ENCODE peak calls at places on chromosomes 11 and 22, in five cellular contexts. Z is IMR-90, Q is psoas muscle, T is sigmoid colon, C is cardiac muscle cell. Y is an unnamed sample. For H3K27me3 and H3K4me1, the result is how much of the 10 kb centered on the place peaks cover.

GRCh38 chr11:61543606-61544306 is 35.2 kb downstream of the LRRC10B start:
- DNase-seq in T (no peak), Z (peak), Q (no peak), C (peak), Y (no peak)

GRCh38 chr11:34311126-34311525 is 46.7 kb downstream of the ABTB2 start:
- DNase-seq in Z (no peak), C (no peak), T (no peak), Q (no peak), Y (no peak)

GRCh38 chr11:122721964-122722266 is 66.4 kb downstream of the UBASH3B start:
- DNase-seq in C (peak), T (peak), Q (no peak), Z (peak), Y (no peak)

GRCh38 chr11:70423523-70424505 is 25.5 kb downstream of the CTTN start:
- DNase-seq in T (no peak), Q (no peak), Z (peak), C (peak), Y (no peak)

GRCh38 chr11:27196040-27196897 is 155.7 kb downstream of the BBOX1 start:
- DNase-seq in Z (no peak), Q (no peak), T (no peak), C (no peak), Y (no peak)

GRCh38 chr11:114095899-114096298 is 36.4 kb downstream of the ZBTB16 start:
- DNase-seq in C (no peak), T (no peak), Z (no peak), Q (no peak), Y (no peak)

GRCh38 chr11:61349189-61349751 is 12.4 kb downstream of the CYB561A3 start:
- DNase-seq in Q (peak), Z (no peak), T (no peak), C (no peak), Y (no peak)

GRCh38 chr22:45450931-45451651 is 37.6 kb downstream of the RIBC2 start:
- DNase-seq in T (peak), Z (peak), Q (peak), C (peak), Y (peak)

GRCh38 chr11:57650739-57651090 is 1.0 kb upstream of the YPEL4 start:
- DNase-seq in Q (no peak), Z (no peak), T (no peak), C (no peak), Y (no peak)

DNA sequence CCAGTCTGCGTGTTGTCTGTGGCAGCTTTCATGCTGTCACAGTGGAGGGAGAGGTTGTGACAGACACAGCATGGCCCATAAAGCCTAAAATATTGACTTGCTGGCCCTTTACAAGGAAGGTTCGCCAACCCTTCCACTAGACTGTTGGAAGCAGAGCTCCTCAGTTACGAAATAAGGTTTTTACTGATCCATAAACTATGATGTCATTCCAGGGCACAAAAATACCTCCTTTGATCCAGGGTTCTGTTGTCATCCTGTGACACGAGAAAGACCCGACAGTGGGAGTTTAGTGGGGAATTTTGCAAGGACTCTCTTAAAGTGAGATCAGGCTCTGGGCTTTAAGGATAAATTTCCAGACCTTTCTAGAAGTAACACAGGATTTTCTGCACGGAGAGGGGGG is 15.7 kb downstream of the BARX2 start:
- DNase-seq in C (no peak), Z (no peak), Q (no peak), T (no peak), Y (no peak)
- H3K27me3 ChIP-seq in C (under half), Z (under half), Q (under half), T (half or more), Y (under half)

GRCh38 chr22:48842976-48843375 is 984.7 kb downstream of the BRD1 start:
- DNase-seq in Z (no peak), T (no peak), C (no peak), Q (no peak), Y (no peak)
- H3K4me3 ChIP-seq in Z (no peak), T (no peak), C (no peak), Q (no peak), Y (no peak)

DNA sequence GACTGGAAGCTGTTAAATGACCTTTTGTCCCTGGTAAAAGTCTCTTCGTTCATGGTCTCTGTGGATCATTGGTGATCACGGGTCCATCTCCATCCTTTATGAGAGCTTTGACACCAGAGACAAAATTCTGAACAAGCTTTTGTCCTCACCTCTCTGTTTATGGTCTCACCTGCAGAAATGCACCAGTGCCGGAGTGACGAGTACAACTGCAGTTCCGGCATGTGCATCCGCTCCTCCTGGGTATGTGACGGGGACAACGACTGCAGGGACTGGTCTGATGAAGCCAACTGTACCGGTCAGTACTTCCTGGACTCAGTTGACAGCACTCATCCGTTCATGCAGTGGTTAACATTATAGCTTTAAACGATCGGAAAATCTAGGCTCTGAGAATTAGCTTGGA is 124.3 kb upstream of the SORL1-AS1 start:
- DNase-seq in Q (no peak), T (no peak), C (no peak), Z (no peak), Y (no peak)
- H3K4me1 ChIP-seq in Q (under half), T (under half), C (under half), Z (under half), Y (under half)

DNA sequence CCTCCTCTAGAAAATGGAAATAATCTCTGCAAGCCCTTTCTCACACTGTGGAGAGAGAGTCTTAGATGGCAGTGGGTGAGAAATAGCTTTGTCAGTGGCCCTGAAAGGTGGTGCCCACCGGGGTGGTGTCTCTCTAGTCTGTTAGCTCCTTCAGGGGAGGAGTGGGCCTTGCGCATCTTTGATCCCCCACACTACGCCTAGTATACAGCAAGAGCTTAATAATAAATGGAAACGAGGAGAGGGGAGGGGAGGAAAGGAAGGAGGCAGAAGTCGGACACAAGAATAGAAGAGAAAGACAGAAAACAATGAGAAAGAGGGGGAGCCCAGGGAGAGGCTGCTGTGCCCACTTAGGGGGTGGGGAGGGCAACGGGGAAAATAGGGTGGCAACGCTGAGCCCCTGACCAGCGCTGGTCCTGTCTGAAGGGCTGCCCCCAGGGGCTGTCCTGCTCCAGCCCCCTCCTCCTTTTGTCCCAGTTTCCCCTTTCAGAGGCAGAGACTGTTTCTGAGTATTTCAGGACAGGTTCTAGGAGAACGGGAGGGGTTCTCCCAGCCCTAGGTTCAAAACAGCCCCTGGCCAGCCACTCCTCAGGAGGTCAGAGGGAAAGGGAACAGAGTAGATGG is 1.2 kb downstream of the ARRB1 start:
- DNase-seq in Z (no peak), C (no peak), Q (no peak), T (no peak), Y (no peak)
- H3K27me3 ChIP-seq in Z (under half), C (under half), Q (under half), T (under half), Y (under half)